ENCODE peak calls at places on chromosomes 4 and X, in ten cellular contexts. B, U, Y, W, M, J, N, C, F and L are unnamed samples.

GRCh38 chr4:90357117-90357710 is 230.0 kb downstream of the CCSER1 start:
- DNase-seq in J (peak; percentile 77), M (peak; percentile 15), F (no peak), N (peak; percentile 29), C (no peak), B (peak; percentile 5), Y (peak; percentile 58), W (no peak), U (no peak), L (no peak)

GRCh38 chr4:8165374-8165896 is 6.8 kb upstream of the ABLIM2 start:
- DNase-seq in F (no peak), M (no peak), W (no peak), N (no peak), Y (no peak), U (no peak), J (no peak), C (no peak), B (no peak), L (no peak)

GRCh38 chr4:158051401-158052235 is 121.2 kb downstream of the GASK1B start:
- DNase-seq in Y (peak; percentile 40), U (no peak), M (no peak), B (no peak), C (no peak), W (no peak), N (no peak), F (no peak), J (peak; percentile 94), L (no peak)

GRCh38 chr4:122450847-122451246 is 5.7 kb downstream of the IL2 start:
- DNase-seq in J (peak; percentile 10), W (no peak), M (no peak), B (peak; percentile 3), N (peak; percentile 19), Y (peak; percentile 11), F (no peak), U (no peak), C (no peak), L (no peak)

GRCh38 chrX:153665726-153666306 is 7.8 kb downstream of the PNCK start:
- DNase-seq in B (no peak), F (no peak), W (no peak), J (no peak), C (no peak), N (no peak), M (no peak), Y (no peak), U (no peak), L (peak; percentile 54)

GRCh38 chr4:102606846-102607440 is 105.8 kb downstream of the NFKB1 start:
- DNase-seq in N (no peak), M (peak; percentile 18), B (no peak), Y (no peak), U (no peak), C (peak; percentile 28), J (no peak), W (peak; percentile 70), F (no peak), L (no peak)

GRCh38 chrX:41334866-41335589 is 1.1 kb downstream of the DDX3X start:
- DNase-seq in U (peak; percentile 67), N (peak; percentile 63), J (peak; percentile 62), F (peak; percentile 64), B (peak; percentile 62), W (peak; percentile 80), C (peak; percentile 45), M (peak; percentile 37), Y (peak; percentile 70), L (peak; percentile 83)

GRCh38 chr4:156362581-156362980 is 408.9 kb upstream of the CTSO start:
- DNase-seq in B (no peak), C (no peak), F (no peak), M (no peak), U (no peak), W (no peak), Y (no peak), J (peak; percentile 62), N (no peak), L (no peak)

GRCh38 chr4:51895816-51896408 is 53.0 kb downstream of the DCUN1D4 start:
- DNase-seq in F (peak; percentile 70), M (peak; percentile 68), Y (peak; percentile 82), U (peak; percentile 20), J (peak; percentile 67), B (peak; percentile 48), N (peak; percentile 85), W (no peak), C (peak; percentile 59), L (no peak)

GRCh38 chrX:132505116-132505515 is 16.3 kb upstream of the MBNL3 start:
- DNase-seq in B (no peak), N (no peak), J (no peak), M (no peak), C (peak; percentile 30), F (no peak), U (no peak), W (no peak), Y (peak; percentile 11), L (no peak)

DNA sequence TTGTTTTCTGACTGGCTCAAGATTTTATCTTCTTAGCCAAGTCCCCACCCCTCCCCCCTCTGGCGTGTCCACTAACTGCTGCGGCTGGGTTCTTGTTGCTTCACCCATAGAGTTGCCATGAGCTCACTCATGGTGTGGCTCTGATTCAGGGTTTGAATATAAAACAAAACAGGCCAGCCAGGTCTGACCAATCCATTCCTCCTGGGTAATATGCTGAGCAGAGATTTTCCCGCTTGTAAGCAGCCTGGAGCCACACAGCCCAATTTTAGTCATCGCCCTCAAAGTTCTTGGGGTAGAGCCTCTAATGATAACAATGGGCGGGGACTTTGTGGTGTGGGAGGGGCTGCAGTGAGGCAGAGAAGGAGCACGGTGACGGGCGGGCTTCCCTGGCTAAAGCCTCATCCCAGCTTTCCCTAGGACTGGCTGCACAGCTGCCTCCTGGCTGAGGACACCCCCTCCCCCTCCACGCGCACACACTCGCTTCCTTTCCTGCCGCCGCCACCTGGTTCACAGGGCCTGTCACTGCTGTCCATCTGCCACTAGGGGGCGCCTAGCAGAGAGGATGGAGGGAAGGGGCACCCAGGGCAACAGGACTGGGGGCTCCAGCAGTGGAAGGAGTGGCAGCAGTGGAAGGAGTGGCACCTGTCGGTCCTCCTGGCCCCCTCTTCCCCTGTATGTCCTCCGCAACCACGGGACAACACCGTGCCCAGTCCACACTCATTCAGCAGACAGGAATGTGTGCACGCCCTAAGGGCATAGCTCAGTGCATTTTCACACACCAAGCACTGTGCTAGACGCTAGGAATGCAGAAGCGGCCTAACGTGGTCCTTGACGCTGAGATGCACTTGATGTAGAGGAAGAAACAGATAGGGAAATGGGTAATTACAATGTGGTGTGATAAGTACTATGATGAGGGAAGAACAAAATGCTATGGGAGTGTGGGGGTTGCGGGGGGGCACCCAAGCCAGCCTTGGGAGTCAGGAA is 26.8 kb downstream of the PRPS1 start:
- DNase-seq in C (peak; percentile 52), B (peak; percentile 50), F (peak; percentile 50), W (peak; percentile 86), Y (peak; percentile 88), M (peak; percentile 80), N (peak; percentile 32), U (peak; percentile 40), J (peak; percentile 92), L (peak; percentile 75)
- H3K4me3 ChIP-seq in C (no peak overlapping the region), B (no peak overlapping the region), F (peak overlapping the region; percentile 18), W (no peak overlapping the region), Y (no peak overlapping the region), M (peak overlapping the region; percentile 4), N (no peak overlapping the region), U (peak overlapping the region; percentile 38), J (no peak overlapping the region), L (no peak overlapping the region)

DNA sequence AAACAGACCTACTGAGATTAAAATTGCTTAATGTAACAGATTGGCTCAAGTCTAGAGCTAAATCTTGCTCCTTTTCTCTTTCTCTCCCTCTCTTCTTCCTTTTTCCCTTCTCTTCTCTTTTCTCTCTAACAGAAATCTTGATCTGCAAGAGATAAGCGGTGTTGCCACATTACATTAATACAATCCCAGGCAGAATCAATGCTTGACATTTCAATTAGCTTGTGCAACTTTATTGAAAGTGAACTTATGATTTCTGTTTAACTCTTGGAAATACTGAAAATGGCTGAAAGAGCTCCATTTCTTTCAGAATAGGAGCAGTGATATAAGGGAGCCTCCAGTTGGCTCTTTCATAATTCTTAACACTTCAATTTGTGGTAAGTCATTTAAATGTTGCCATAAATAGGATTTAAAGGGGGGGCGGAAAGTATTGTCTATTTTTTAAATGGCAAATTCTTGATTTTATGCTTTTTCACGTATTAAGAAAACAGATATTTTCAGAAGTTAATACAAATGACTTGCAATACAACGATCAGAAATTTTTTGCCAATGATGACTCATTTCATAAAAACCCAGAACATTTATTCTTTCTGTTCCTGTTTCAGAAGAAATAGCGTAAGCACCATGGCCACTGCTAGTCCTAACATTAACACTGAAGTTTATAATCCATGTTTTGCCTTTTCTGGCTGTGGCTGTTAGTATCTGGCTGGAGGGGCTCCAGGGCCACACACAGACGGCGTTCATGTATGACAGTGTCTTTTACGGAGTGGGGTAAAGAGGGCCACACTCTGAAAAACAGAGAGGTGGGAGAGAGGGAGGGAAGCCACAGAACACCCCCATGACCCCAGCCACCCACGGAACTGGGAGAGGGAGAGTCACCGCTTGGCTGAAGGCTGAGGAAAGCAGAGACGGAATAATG is 115.7 kb upstream of the FAT1 start:
- DNase-seq in B (no peak), M (peak; percentile 97), C (no peak), F (peak; percentile 8), Y (no peak), N (peak; percentile 30), W (no peak), J (peak; percentile 92), U (no peak), L (no peak)
- H3K4me3 ChIP-seq in B (no peak overlapping the region), M (peak overlapping the region; percentile 27), C (no peak overlapping the region), F (no peak overlapping the region), Y (no peak overlapping the region), N (no peak overlapping the region), W (no peak overlapping the region), J (peak overlapping the region; percentile 28), U (peak overlapping the region; percentile 59), L (peak overlapping the region; percentile 27)

GRCh38 chr4:168540865-168541607 is 44.2 kb downstream of the PALLD start:
- DNase-seq in U (no peak), B (no peak), Y (no peak), N (no peak), J (no peak), C (no peak), F (no peak), M (peak; percentile 63), W (no peak), L (no peak)
- H3K4me3 ChIP-seq in U (no peak overlapping the region), B (no peak overlapping the region), Y (no peak overlapping the region), N (no peak overlapping the region), J (no peak overlapping the region), C (no peak overlapping the region), F (no peak overlapping the region), M (no peak overlapping the region), W (no peak overlapping the region), L (no peak overlapping the region)

DNA sequence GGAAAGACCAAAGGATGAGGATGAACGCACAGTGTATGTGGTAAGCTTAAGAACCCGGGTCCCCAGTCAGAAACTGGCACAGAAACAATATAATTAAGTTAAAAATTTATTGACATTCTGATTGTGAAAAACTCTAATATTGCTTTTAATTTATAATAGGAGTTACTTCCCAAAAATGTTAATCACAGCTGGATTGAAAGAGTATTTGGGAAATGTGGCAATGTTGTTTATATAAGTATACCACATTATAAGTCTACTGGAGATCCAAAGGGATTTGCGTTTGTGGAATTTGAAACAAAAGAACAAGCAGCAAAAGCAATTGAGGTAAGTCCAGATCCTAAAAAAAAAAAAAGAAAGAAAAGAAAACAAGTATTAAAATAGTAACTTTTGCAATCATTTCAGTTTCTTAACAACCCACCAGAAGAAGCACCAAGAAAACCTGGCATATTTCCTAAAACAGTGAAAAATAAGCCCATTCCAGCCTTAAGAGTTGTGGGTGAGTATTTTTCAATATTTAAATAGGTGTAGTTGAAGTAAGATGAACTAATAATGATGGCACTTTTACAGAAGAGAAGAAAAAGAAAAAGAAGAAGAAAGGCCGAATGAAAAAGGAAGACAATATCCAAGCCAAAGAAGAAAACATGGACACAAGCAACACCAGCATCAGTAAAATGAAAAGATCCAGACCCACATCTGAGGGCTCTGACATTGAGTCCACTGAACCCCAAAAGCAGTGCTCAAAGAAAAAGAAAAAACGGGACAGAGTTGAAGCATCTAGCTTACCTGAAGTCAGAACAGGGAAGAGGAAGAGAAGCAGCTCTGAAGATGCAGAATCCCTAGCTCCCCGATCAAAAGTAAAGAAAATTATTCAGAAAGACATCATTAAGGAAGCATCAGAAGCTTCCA is 9.9 kb downstream of the LARP7 start:
- DNase-seq in Y (no peak), W (no peak), N (no peak), U (no peak), J (no peak), B (no peak), M (no peak), C (no peak), F (no peak), L (no peak)
- H3K4me3 ChIP-seq in Y (no peak overlapping the region), W (no peak overlapping the region), N (no peak overlapping the region), U (no peak overlapping the region), J (no peak overlapping the region), B (no peak overlapping the region), M (no peak overlapping the region), C (no peak overlapping the region), F (no peak overlapping the region), L (no peak overlapping the region)